ENCODE peak calls at places on chromosomes 13 and 19, in six cellular contexts. One of them, this sample, is unnamed.

GRCh38 chr19:33067121-33067520 is 2.4 kb upstream of the RHPN2 start:
- DNase-seq in heart left ventricle: no peak
- DNase-seq in CD4-positive, alpha-beta memory T cell: no peak
- DNase-seq in CD8-positive, alpha-beta memory T cell: no peak
- DNase-seq in pancreas: no peak
- DNase-seq in adrenal gland: no peak
- DNase-seq in this sample: peak; percentile 66

GRCh38 chr13:85228692-85229091 is 570.5 kb downstream of the SLITRK6 start:
- DNase-seq in heart left ventricle: no peak
- DNase-seq in CD4-positive, alpha-beta memory T cell: no peak
- DNase-seq in CD8-positive, alpha-beta memory T cell: no peak
- DNase-seq in pancreas: no peak
- DNase-seq in adrenal gland: no peak
- DNase-seq in this sample: no peak

GRCh38 chr19:58317481-58318072 is 9.2 kb upstream of the ZSCAN22 start:
- DNase-seq in heart left ventricle: no peak
- DNase-seq in CD4-positive, alpha-beta memory T cell: no peak
- DNase-seq in CD8-positive, alpha-beta memory T cell: no peak
- DNase-seq in pancreas: no peak
- DNase-seq in adrenal gland: no peak
- DNase-seq in this sample: no peak

GRCh38 chr13:28954810-28955209 is 134.7 kb downstream of the MTUS2 start:
- DNase-seq in heart left ventricle: no peak
- DNase-seq in CD4-positive, alpha-beta memory T cell: no peak
- DNase-seq in CD8-positive, alpha-beta memory T cell: no peak
- DNase-seq in pancreas: no peak
- DNase-seq in adrenal gland: no peak
- DNase-seq in this sample: peak; percentile 10

GRCh38 chr13:73991884-73992283 is 142.3 kb downstream of the KLF12 start:
- DNase-seq in heart left ventricle: no peak
- DNase-seq in CD4-positive, alpha-beta memory T cell: no peak
- DNase-seq in CD8-positive, alpha-beta memory T cell: no peak
- DNase-seq in pancreas: no peak
- DNase-seq in adrenal gland: no peak
- DNase-seq in this sample: no peak

GRCh38 chr19:12187625-12188024 is 24.7 kb downstream of the ZNF136 start:
- DNase-seq in heart left ventricle: no peak
- DNase-seq in CD4-positive, alpha-beta memory T cell: no peak
- DNase-seq in CD8-positive, alpha-beta memory T cell: no peak
- DNase-seq in pancreas: no peak
- DNase-seq in adrenal gland: no peak
- DNase-seq in this sample: no peak

GRCh38 chr13:20964904-20965303 is 62.4 kb upstream of the XPO4 start:
- DNase-seq in heart left ventricle: no peak
- DNase-seq in CD4-positive, alpha-beta memory T cell: no peak
- DNase-seq in CD8-positive, alpha-beta memory T cell: no peak
- DNase-seq in pancreas: no peak
- DNase-seq in adrenal gland: no peak
- DNase-seq in this sample: no peak

GRCh38 chr13:102311901-102312300 is 89.9 kb downstream of the FGF14 start:
- DNase-seq in heart left ventricle: no peak
- DNase-seq in CD4-positive, alpha-beta memory T cell: no peak
- DNase-seq in CD8-positive, alpha-beta memory T cell: no peak
- DNase-seq in pancreas: no peak
- DNase-seq in adrenal gland: no peak
- DNase-seq in this sample: no peak

GRCh38 chr19:46416077-46416709 is 2.8 kb upstream of the CCDC8 start:
- DNase-seq in heart left ventricle: peak; percentile 89
- DNase-seq in CD4-positive, alpha-beta memory T cell: no peak
- DNase-seq in CD8-positive, alpha-beta memory T cell: no peak
- DNase-seq in pancreas: peak; percentile 84
- DNase-seq in adrenal gland: peak; percentile 97
- DNase-seq in this sample: no peak

GRCh38 chr13:74556002-74556551 is 421.9 kb upstream of the KLF12 start:
- DNase-seq in heart left ventricle: no peak
- DNase-seq in CD4-positive, alpha-beta memory T cell: no peak
- DNase-seq in CD8-positive, alpha-beta memory T cell: no peak
- DNase-seq in pancreas: no peak
- DNase-seq in adrenal gland: no peak
- DNase-seq in this sample: no peak

GRCh38 chr19:16225279-16226183 is 27.8 kb downstream of the AP1M1 start:
- DNase-seq in heart left ventricle: no peak
- DNase-seq in CD4-positive, alpha-beta memory T cell: no peak
- DNase-seq in CD8-positive, alpha-beta memory T cell: no peak
- DNase-seq in pancreas: no peak
- DNase-seq in adrenal gland: no peak
- DNase-seq in this sample: no peak

GRCh38 chr19:21023901-21024300 is 3.4 kb downstream of the ZNF430 start:
- DNase-seq in heart left ventricle: no peak
- DNase-seq in CD4-positive, alpha-beta memory T cell: no peak
- DNase-seq in CD8-positive, alpha-beta memory T cell: no peak
- DNase-seq in pancreas: no peak
- DNase-seq in adrenal gland: no peak
- DNase-seq in this sample: no peak

GRCh38 chr13:103573446-103573845 is 507.2 kb upstream of the SLC10A2 start:
- DNase-seq in heart left ventricle: no peak
- DNase-seq in CD4-positive, alpha-beta memory T cell: no peak
- DNase-seq in CD8-positive, alpha-beta memory T cell: no peak
- DNase-seq in pancreas: no peak
- DNase-seq in adrenal gland: no peak
- DNase-seq in this sample: no peak

GRCh38 chr19:18762125-18763023 is 28.7 kb downstream of the COMP start:
- DNase-seq in heart left ventricle: peak; percentile 71
- DNase-seq in CD4-positive, alpha-beta memory T cell: no peak
- DNase-seq in CD8-positive, alpha-beta memory T cell: no peak
- DNase-seq in pancreas: peak; percentile 98
- DNase-seq in adrenal gland: peak; percentile 90
- DNase-seq in this sample: peak; percentile 85

DNA sequence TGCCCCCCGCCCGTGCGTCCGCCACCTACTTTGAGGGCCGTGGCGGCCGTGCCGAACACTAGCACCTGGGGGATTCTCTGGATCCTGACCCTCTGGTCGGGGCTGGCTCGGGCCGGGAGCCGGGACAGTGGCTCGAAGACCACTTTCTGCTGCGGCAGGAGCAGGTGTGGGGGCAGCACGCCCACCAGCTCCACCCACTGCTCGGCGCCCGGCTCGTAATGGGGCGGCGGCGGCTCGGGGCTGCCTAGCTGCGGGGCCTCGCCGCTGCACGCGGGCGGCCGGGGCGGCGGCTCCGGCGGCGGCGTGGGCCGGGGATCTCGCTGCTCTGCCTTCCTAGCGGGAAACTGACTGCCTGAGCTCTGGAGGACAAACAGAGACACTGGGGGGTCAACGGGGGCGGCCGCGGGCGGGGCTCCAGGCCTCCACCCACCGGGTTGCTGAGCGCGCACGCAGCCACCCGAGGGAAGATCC is 26.4 kb downstream of the DCAF15 start:
- DNase-seq in heart left ventricle: no peak
- DNase-seq in CD4-positive, alpha-beta memory T cell: no peak
- DNase-seq in CD8-positive, alpha-beta memory T cell: no peak
- DNase-seq in pancreas: no peak
- DNase-seq in adrenal gland: no peak
- DNase-seq in this sample: no peak
- H3K4me3 ChIP-seq in heart left ventricle: peak overlapping the region; percentile 63
- H3K4me3 ChIP-seq in CD4-positive, alpha-beta memory T cell: no peak overlapping the region
- H3K4me3 ChIP-seq in CD8-positive, alpha-beta memory T cell: no peak overlapping the region
- H3K4me3 ChIP-seq in pancreas: no peak overlapping the region
- H3K4me3 ChIP-seq in adrenal gland: peak overlapping the region; percentile 74
- H3K4me3 ChIP-seq in this sample: peak overlapping the region; percentile 43

DNA sequence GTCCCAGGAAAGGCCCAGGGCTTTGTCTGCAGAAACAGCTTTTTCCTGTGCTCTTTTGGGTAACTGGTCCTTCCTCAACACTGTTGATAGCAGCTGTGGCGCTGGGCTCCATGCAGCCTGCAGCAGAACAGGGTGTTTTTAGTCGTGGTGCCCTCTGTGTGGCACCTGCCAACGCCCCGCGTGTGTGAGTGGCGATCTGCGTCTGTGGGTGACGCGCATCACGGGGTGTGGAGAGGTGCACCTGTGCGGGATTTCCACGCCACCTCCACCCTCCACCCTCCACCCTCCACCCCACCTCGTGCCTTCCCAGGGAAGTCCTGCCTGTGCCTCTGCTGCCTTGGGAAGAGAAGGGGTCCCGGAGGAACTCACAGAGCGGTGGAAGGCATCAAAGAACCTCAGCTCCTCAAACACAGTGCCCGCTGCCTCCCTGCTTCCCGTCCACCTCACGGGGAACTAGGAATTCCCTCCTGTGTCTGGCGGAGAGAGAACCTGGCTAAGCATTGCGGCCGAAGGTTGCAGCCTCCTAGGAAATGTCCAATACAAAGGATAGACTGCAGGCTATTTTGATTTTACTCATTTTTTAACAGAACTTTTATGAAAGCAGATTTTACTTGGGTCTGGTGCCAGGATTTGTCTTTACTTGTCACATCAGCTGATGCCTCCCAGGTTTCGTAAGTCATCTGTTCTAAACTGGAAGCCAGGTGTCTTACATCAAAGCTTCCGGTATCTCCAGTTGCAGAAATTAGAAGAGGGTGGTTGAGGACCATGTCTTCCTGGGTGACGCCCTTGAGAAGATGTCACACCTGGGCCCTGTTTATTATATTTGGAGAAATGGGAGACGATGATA is 84.0 kb downstream of the ATP11A start:
- DNase-seq in heart left ventricle: no peak
- DNase-seq in CD4-positive, alpha-beta memory T cell: no peak
- DNase-seq in CD8-positive, alpha-beta memory T cell: no peak
- DNase-seq in pancreas: no peak
- DNase-seq in adrenal gland: no peak
- DNase-seq in this sample: no peak
- H3K4me1 ChIP-seq in heart left ventricle: peaks cover 40% of the 10 kb centered on the region
- H3K4me1 ChIP-seq in CD4-positive, alpha-beta memory T cell: peaks cover 6% of the 10 kb centered on the region
- H3K4me1 ChIP-seq in CD8-positive, alpha-beta memory T cell: peaks cover 11% of the 10 kb centered on the region
- H3K4me1 ChIP-seq in pancreas: peaks cover 9% of the 10 kb centered on the region
- H3K4me1 ChIP-seq in adrenal gland: peaks cover 9% of the 10 kb centered on the region
- H3K4me1 ChIP-seq in this sample: no peaks in the 10 kb centered on the region

GRCh38 chr19:34228762-34229161 is 25.6 kb upstream of the GARRE1 start:
- DNase-seq in heart left ventricle: no peak
- DNase-seq in CD4-positive, alpha-beta memory T cell: no peak
- DNase-seq in CD8-positive, alpha-beta memory T cell: no peak
- DNase-seq in pancreas: no peak
- DNase-seq in adrenal gland: no peak
- DNase-seq in this sample: no peak
- H3K27me3 ChIP-seq in heart left ventricle: no peaks in the 10 kb centered on the region
- H3K27me3 ChIP-seq in CD4-positive, alpha-beta memory T cell: no peaks in the 10 kb centered on the region
- H3K27me3 ChIP-seq in CD8-positive, alpha-beta memory T cell: no peaks in the 10 kb centered on the region
- H3K27me3 ChIP-seq in pancreas: no peaks in the 10 kb centered on the region
- H3K27me3 ChIP-seq in adrenal gland: no peaks in the 10 kb centered on the region
- H3K27me3 ChIP-seq in this sample: no peaks in the 10 kb centered on the region

GRCh38 chr13:108270442-108270841 is 924 bp downstream of the TNFSF13B start:
- DNase-seq in heart left ventricle: no peak
- DNase-seq in CD4-positive, alpha-beta memory T cell: no peak
- DNase-seq in CD8-positive, alpha-beta memory T cell: no peak
- DNase-seq in pancreas: no peak
- DNase-seq in adrenal gland: no peak
- DNase-seq in this sample: peak; percentile 41
- H3K4me3 ChIP-seq in heart left ventricle: peak overlapping the region; percentile 64
- H3K4me3 ChIP-seq in CD4-positive, alpha-beta memory T cell: peak overlapping the region; percentile 49
- H3K4me3 ChIP-seq in CD8-positive, alpha-beta memory T cell: peak overlapping the region; percentile 61
- H3K4me3 ChIP-seq in pancreas: peak overlapping the region; percentile 29
- H3K4me3 ChIP-seq in adrenal gland: peak overlapping the region; percentile 61
- H3K4me3 ChIP-seq in this sample: peak overlapping the region; percentile 58

GRCh38 chr19:1411255-1412191 is 4.1 kb downstream of the DAZAP1 start:
- DNase-seq in heart left ventricle: peak; percentile 84
- DNase-seq in CD4-positive, alpha-beta memory T cell: peak; percentile 28
- DNase-seq in CD8-positive, alpha-beta memory T cell: peak; percentile 34
- DNase-seq in pancreas: no peak
- DNase-seq in adrenal gland: peak; percentile 82
- DNase-seq in this sample: no peak
- H3K4me1 ChIP-seq in heart left ventricle: peaks cover 74% of the 10 kb centered on the region
- H3K4me1 ChIP-seq in CD4-positive, alpha-beta memory T cell: peaks cover 77% of the 10 kb centered on the region
- H3K4me1 ChIP-seq in CD8-positive, alpha-beta memory T cell: peaks cover 68% of the 10 kb centered on the region
- H3K4me1 ChIP-seq in pancreas: peaks cover 59% of the 10 kb centered on the region
- H3K4me1 ChIP-seq in adrenal gland: peaks cover 60% of the 10 kb centered on the region
- H3K4me1 ChIP-seq in this sample: peaks cover 34% of the 10 kb centered on the region

GRCh38 chr13:112029143-112029542 is 37.8 kb upstream of the SOX1 start:
- DNase-seq in heart left ventricle: no peak
- DNase-seq in CD4-positive, alpha-beta memory T cell: no peak
- DNase-seq in CD8-positive, alpha-beta memory T cell: no peak
- DNase-seq in pancreas: no peak
- DNase-seq in adrenal gland: no peak
- DNase-seq in this sample: no peak

GRCh38 chr13:112027250-112027649 is 39.7 kb upstream of the SOX1 start:
- DNase-seq in heart left ventricle: no peak
- DNase-seq in CD4-positive, alpha-beta memory T cell: no peak
- DNase-seq in CD8-positive, alpha-beta memory T cell: no peak
- DNase-seq in pancreas: no peak
- DNase-seq in adrenal gland: no peak
- DNase-seq in this sample: no peak

GRCh38 chr13:112024577-112024976 is 42.4 kb upstream of the SOX1 start:
- DNase-seq in heart left ventricle: no peak
- DNase-seq in CD4-positive, alpha-beta memory T cell: no peak
- DNase-seq in CD8-positive, alpha-beta memory T cell: no peak
- DNase-seq in pancreas: no peak
- DNase-seq in adrenal gland: no peak
- DNase-seq in this sample: no peak

GRCh38 chr13:112032186-112032835 is 34.6 kb upstream of the SOX1 start:
- DNase-seq in heart left ventricle: no peak
- DNase-seq in CD4-positive, alpha-beta memory T cell: no peak
- DNase-seq in CD8-positive, alpha-beta memory T cell: no peak
- DNase-seq in pancreas: peak; percentile 80
- DNase-seq in adrenal gland: no peak
- DNase-seq in this sample: no peak

DNA sequence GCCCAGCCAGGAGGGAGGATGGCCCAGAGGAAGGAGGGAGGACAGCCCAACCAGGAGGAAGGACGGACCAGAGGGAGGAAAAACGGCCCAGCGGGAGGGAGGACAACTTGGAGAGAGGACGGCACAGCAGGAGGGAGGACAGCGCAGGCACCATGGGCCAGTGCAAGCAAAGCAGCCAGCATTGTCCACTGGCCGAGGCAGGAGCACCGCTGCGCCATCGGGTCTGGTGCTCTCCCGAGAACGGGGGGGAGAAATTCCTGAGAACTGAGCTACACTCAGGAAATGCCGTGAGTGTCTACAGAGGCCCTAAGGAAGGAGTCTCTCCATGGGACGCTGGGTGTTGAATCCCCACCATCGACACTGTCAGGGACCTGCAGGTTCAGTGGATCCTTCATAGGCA is 38.5 kb upstream of the SOX1 start:
- DNase-seq in heart left ventricle: no peak
- DNase-seq in CD4-positive, alpha-beta memory T cell: no peak
- DNase-seq in CD8-positive, alpha-beta memory T cell: no peak
- DNase-seq in pancreas: no peak
- DNase-seq in adrenal gland: no peak
- DNase-seq in this sample: no peak
- H3K27me3 ChIP-seq in heart left ventricle: peaks cover 5% of the 10 kb centered on the region
- H3K27me3 ChIP-seq in CD4-positive, alpha-beta memory T cell: no peaks in the 10 kb centered on the region
- H3K27me3 ChIP-seq in CD8-positive, alpha-beta memory T cell: no peaks in the 10 kb centered on the region
- H3K27me3 ChIP-seq in pancreas: peaks cover 8% of the 10 kb centered on the region
- H3K27me3 ChIP-seq in adrenal gland: peaks cover 9% of the 10 kb centered on the region
- H3K27me3 ChIP-seq in this sample: no peaks in the 10 kb centered on the region

This sample was measured in small intestine.